ENCODE peak calls at places on chromosomes 11 and 22, in four cellular contexts. W, N, Q and H are unnamed samples.

GRCh38 chr11:63518548-63518947 is 12.7 kb downstream of the LGALS12 start:
- DNase-seq in Q (no peak), N (no peak), W (no peak), H (no peak)

GRCh38 chr22:49738566-49738965 is 89.1 kb downstream of the BRD1 start:
- DNase-seq in W (no peak), N (no peak), Q (no peak), H (no peak)

GRCh38 chr11:120667281-120667680 is 155.7 kb downstream of the GRIK4 start:
- DNase-seq in W (no peak), N (no peak), Q (no peak), H (no peak)

GRCh38 chr22:31439805-31440204 is 40.4 kb downstream of the DRG1 start:
- DNase-seq in W (no peak), Q (no peak), N (no peak), H (no peak)

GRCh38 chr11:118437046-118437735 is 899 bp downstream of the KMT2A start:
- DNase-seq in Q (peak), W (peak), N (no peak), H (peak)

GRCh38 chr11:1747753-1748466 is 2.5 kb downstream of the IFITM10 start:
- DNase-seq in W (no peak), N (no peak), Q (no peak), H (no peak)

GRCh38 chr11:24091594-24091993 is 405.3 kb upstream of the LUZP2 start:
- DNase-seq in Q (no peak), W (no peak), N (no peak), H (no peak)

GRCh38 chr11:85750646-85751045 is 60.3 kb downstream of the SYTL2 start:
- DNase-seq in N (no peak), W (no peak), Q (no peak), H (no peak)

GRCh38 chr11:84541711-84542340 is 1085.3 kb downstream of the DLG2 start:
- DNase-seq in W (no peak), Q (no peak), N (no peak), H (no peak)

GRCh38 chr11:11243790-11244469 is 109.1 kb downstream of the CSNK2A3 start:
- DNase-seq in Q (peak), W (peak), N (no peak), H (no peak)

GRCh38 chr11:29124436-29124835 is 892.4 kb downstream of the KCNA4 start:
- DNase-seq in W (no peak), Q (no peak), N (no peak), H (no peak)

GRCh38 chr11:114036156-114036811 is 23.2 kb upstream of the ZBTB16 start:
- DNase-seq in W (peak), N (no peak), Q (peak), H (peak)

GRCh38 chr11:68938816-68939582 is 35.3 kb downstream of the IGHMBP2 start:
- DNase-seq in N (no peak), W (no peak), Q (no peak), H (no peak)

GRCh38 chr11:68940651-68941323 is 37.1 kb downstream of the IGHMBP2 start:
- DNase-seq in N (no peak), W (no peak), Q (no peak), H (no peak)

GRCh38 chr11:68941324-68942089 is 37.8 kb downstream of the IGHMBP2 start:
- DNase-seq in N (no peak), W (no peak), Q (no peak), H (no peak)

GRCh38 chr11:68938088-68938487 is 34.4 kb downstream of the IGHMBP2 start:
- DNase-seq in N (no peak), Q (no peak), W (no peak), H (no peak)

DNA sequence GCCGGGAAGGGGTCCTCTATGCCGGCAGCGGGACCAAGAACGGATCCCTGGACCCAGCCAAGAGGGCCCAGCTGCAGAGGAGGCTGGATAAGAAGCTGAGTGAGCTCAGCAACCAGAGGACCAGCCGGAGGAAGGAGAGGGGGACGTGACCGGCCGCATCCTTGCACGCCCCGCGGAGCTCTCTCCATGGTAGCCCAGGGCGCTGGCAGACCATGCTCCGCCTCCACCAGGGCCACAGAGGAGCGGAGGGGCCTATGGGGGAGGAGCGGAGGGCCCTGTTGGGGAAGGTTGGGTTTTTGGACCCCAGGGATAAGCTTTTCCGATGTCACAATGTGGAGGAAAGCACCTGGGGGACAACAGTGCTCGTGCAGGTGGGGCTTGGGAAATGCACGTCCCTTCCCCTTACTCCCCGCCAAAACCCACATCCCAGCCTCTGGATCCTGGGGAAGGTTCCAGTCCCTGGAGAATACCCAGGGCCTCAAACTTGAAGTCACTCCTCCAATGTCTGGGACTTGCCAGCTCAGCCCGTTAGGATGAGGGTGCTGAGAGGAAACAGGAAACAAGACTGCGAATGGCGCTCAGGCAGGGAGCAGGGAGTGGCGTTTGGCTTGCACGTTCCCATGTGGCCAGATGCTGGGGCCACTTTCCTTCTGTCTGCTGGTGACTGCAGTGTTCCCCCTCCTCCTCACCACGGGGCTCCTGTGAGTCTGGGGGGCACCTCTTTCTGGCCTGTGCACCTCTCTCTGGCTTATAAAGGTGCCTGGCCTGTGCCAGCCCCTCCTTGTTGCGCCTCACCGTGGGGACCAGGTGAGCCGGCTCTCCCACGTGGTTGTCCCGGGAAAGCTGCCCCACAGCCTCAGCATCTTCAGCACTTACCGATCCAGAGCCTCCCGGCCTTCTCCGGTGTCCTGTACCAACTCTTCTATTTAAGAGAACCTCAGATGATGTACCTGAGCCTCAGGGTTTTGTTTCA is 36.2 kb downstream of the IGHMBP2 start:
- DNase-seq in N (no peak), Q (no peak), W (no peak), H (no peak)
- TF ChIP-seq SUZ12 in N (no peak), Q (no peak), W (no peak), H (no peak)

GRCh38 chr11:3959015-3959917 is 103.8 kb downstream of the STIM1 start:
- DNase-seq in Q (peak), W (no peak), N (no peak), H (peak)
- TF ChIP-seq SUZ12 in Q (no peak), W (no peak), N (no peak), H (no peak)

DNA sequence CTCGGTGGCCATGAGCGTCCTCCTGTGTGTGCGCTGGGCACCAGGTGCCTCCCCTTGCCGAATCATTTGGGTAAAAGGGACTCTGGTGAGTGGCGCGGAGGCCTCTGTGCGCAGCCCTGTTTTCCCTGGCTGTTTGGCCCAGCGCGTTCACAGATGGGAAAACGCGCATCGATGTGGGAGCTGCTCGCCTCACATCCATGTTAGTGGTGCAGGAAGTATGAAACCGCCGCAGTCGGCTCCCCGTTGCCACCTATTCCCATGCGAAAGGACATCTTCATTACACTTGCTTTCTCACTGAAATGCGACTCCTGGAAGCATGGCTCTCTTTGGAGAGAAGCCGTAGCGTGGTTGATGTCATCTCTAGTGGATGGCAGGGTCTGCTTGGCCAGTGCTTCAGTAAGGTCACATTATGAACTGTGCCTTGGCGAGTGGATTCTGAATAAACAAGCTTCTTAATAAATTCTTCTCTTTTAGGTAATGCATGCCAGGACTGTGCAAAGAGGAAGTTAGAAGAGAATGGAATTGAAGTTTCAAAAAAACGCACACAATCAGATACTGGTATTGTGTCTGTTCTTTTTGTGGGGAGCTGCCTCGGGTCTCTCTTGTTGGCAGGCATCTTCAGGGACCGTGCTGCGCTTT is 26.2 kb downstream of the FAM118A start:
- DNase-seq in N (no peak), W (no peak), Q (no peak), H (no peak)
- TF ChIP-seq SUZ12 in N (no peak), W (no peak), Q (no peak), H (no peak)

GRCh38 chr11:72240461-72241289 is 3.3 kb downstream of the PHOX2A start:
- DNase-seq in N (no peak), W (peak), Q (no peak), H (no peak)
- TF ChIP-seq SUZ12 in N (no peak), W (peak), Q (no peak), H (no peak)

DNA sequence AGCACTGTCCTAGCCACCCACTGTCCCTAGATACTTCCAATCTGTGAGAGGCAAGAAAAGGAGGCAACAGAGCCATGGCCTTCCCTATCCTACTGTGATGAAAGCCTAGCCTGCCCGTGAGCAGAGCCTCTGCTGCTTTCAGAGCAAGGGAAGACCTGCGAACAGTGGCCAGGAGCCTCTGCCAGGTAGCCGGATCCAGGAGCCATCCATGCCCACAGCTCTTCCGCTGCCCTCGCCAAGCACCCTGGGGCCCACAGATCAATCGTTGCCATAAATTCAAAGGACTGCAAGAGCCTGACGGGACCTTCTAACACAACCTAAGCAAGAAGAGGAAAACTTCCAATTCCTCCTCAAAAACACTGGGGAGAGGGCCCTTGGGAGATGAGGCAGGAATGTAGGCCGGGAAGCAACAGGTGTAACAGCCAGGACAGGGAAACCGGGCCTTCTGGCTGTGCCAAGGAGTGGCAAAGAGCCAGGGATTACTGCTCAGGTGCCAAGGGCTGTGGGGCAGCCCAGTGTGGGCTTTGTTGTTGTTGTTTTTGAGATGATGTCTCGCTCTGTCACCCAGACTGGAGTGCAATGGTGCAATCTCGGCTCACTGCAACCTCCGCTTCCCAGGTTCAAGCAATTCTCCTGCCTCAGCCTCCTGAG is 18.1 kb downstream of the CSNK1E start:
- DNase-seq in Q (no peak), N (no peak), W (no peak), H (no peak)
- TF ChIP-seq SUZ12 in Q (no peak), N (no peak), W (no peak), H (no peak)

GRCh38 chr11:66868726-66869291 is 11.9 kb downstream of the LRFN4 start:
- DNase-seq in W (peak), Q (peak), N (peak), H (peak)
- TF ChIP-seq SUZ12 in W (no peak), Q (no peak), N (no peak), H (no peak)

DNA sequence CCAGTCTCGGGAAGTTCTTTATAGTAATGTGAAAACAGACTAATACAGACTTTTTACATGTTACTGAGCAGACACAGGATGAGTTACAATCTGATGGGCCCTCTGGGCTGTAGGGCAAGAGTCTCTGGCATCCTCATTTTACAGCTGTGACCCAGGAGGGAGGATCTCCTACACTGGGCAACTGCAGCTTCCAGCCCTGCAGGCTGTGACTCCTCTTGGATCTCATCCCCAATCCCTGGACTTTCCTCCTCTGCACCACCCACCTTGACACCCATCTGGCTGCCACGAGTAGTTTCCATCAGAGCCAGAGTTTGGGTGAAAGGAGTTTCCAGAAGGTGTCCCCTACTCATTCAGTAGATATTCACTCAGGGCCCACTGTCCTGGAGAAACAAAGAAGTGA is 48.9 kb upstream of the MYEOV start:
- DNase-seq in W (no peak), Q (no peak), N (no peak), H (no peak)
- TF ChIP-seq SUZ12 in W (no peak), Q (no peak), N (no peak), H (no peak)